ENCODE peak calls at places on chromosomes 11 and 22, in seven cellular contexts. C is transverse colon, X is GM12891, W is suprapubic skin, Z is spleen, B is esophagus muscularis mucosa, P is K562. O is an unnamed sample.

GRCh38 chr22:48979482-48979881 is 848.2 kb downstream of the BRD1 start:
- DNase-seq in C (no peak), X (no peak), W (no peak), Z (no peak), B (no peak), P (peak; percentile 9), O (no peak)

GRCh38 chr11:119764108-119764874 is 35.3 kb upstream of the NECTIN1 start:
- DNase-seq in C (no peak), X (no peak), W (no peak), Z (peak; percentile 69), B (no peak), P (no peak), O (no peak)

GRCh38 chr22:39150848-39151215 is 1.6 kb downstream of the CBX7 start:
- DNase-seq in C (no peak), X (no peak), W (no peak), Z (peak; percentile 51), B (no peak), P (no peak), O (no peak)

GRCh38 chr11:66291706-66292542 is at the start of gene TMEM151A:
- DNase-seq in C (no peak), X (no peak), W (no peak), Z (no peak), B (no peak), P (no peak), O (no peak)

GRCh38 chr11:64400096-64400495 is 41.1 kb downstream of the RPS6KA4 start:
- DNase-seq in C (no peak), X (no peak), W (no peak), Z (no peak), B (no peak), P (peak; percentile 62), O (no peak)

GRCh38 chr11:122697636-122698167 is 42.2 kb downstream of the UBASH3B start:
- DNase-seq in C (no peak), X (peak; percentile 48), W (no peak), Z (no peak), B (no peak), P (no peak), O (peak; percentile 47)

GRCh38 chr11:114088216-114088615 is 28.7 kb downstream of the ZBTB16 start:
- DNase-seq in C (no peak), X (no peak), W (no peak), Z (no peak), B (no peak), P (no peak), O (no peak)

GRCh38 chr11:71580057-71581003 is 2.3 kb downstream of the KRTAP5-11 start:
- DNase-seq in C (peak; percentile 58), X (peak; percentile 43), W (no peak), Z (no peak), B (no peak), P (peak; percentile 62), O (peak; percentile 36)

GRCh38 chr22:39493759-39494158 is 8.3 kb upstream of the MIEF1 start:
- DNase-seq in C (no peak), X (no peak), W (no peak), Z (no peak), B (no peak), P (no peak), O (no peak)

GRCh38 chr22:36853407-36854099 is 7.3 kb upstream of the NCF4 start:
- DNase-seq in C (peak; percentile 76), X (peak; percentile 70), W (peak; percentile 86), Z (peak; percentile 96), B (no peak), P (peak; percentile 57), O (peak; percentile 65)

GRCh38 chr22:50530280-50530856 is 556 bp upstream of the TYMP start:
- DNase-seq in C (peak; percentile 88), X (peak; percentile 59), W (peak; percentile 94), Z (peak; percentile 97), B (no peak), P (no peak), O (peak; percentile 72)

GRCh38 chr11:62127941-62128770 is 4.3 kb downstream of the INCENP start:
- DNase-seq in C (no peak), X (no peak), W (no peak), Z (peak; percentile 68), B (no peak), P (no peak), O (no peak)

GRCh38 chr11:9663699-9664275 is at the start of gene SWAP70:
- DNase-seq in C (peak; percentile 93), X (peak; percentile 70), W (peak; percentile 94), Z (peak; percentile 98), B (peak; percentile 97), P (peak; percentile 63), O (peak; percentile 70)

GRCh38 chr11:9530901-9531625 is 42.4 kb upstream of the WEE1 start:
- DNase-seq in C (peak; percentile 63), X (no peak), W (no peak), Z (no peak), B (no peak), P (no peak), O (no peak)

GRCh38 chr22:38455530-38456271 is 702 bp upstream of the KCNJ4 start:
- DNase-seq in C (no peak), X (no peak), W (no peak), Z (no peak), B (no peak), P (peak; percentile 80), O (no peak)

GRCh38 chr11:10488581-10489443 is 33.7 kb downstream of the AMPD3 start:
- DNase-seq in C (peak; percentile 82), X (no peak), W (peak; percentile 78), Z (peak; percentile 81), B (peak; percentile 86), P (no peak), O (no peak)

GRCh38 chr11:57424802-57425564 is 1.9 kb downstream of the SLC43A3 start:
- DNase-seq in C (peak; percentile 66), X (peak; percentile 60), W (peak; percentile 85), Z (peak; percentile 87), B (peak; percentile 95), P (peak; percentile 92), O (peak; percentile 64)

GRCh38 chr11:110022548-110022947 is 70.6 kb upstream of the ZC3H12C start:
- DNase-seq in C (no peak), X (no peak), W (no peak), Z (no peak), B (no peak), P (no peak), O (no peak)

GRCh38 chr11:79600747-79601146 is 159.9 kb upstream of the TENM4 start:
- DNase-seq in C (no peak), X (no peak), W (no peak), Z (no peak), B (no peak), P (no peak), O (no peak)

GRCh38 chr11:105206633-105207032 is 67.1 kb upstream of the CARD18 start:
- DNase-seq in C (no peak), X (no peak), W (no peak), Z (no peak), B (no peak), P (no peak), O (no peak)

GRCh38 chr11:107857550-107858216 is 904 bp downstream of the SLC35F2 start:
- DNase-seq in C (no peak), X (no peak), W (no peak), Z (no peak), B (no peak), P (no peak), O (no peak)

GRCh38 chr11:16820324-16821092 is 82.1 kb downstream of the C11orf58 start:
- DNase-seq in C (peak; percentile 80), X (peak; percentile 65), W (peak; percentile 86), Z (peak; percentile 89), B (no peak), P (peak; percentile 69), O (peak; percentile 61)

GRCh38 chr11:94424011-94424410 is 22.8 kb upstream of the GPR83 start:
- DNase-seq in C (no peak), X (no peak), W (no peak), Z (no peak), B (no peak), P (no peak), O (no peak)

GRCh38 chr11:62923634-62924411 is 2.7 kb upstream of the CHRM1 start:
- DNase-seq in C (no peak), X (peak; percentile 44), W (no peak), Z (no peak), B (no peak), P (no peak), O (no peak)

GRCh38 chr11:68312780-68313573 is 586 bp downstream of the LRP5 start:
- DNase-seq in C (no peak), X (peak; percentile 55), W (no peak), Z (no peak), B (no peak), P (peak; percentile 50), O (peak; percentile 67)

GRCh38 chr11:62143727-62144126 is 19.9 kb downstream of the INCENP start:
- DNase-seq in C (no peak), X (no peak), W (peak; percentile 63), Z (peak; percentile 41), B (no peak), P (no peak), O (no peak)

GRCh38 chr11:73141031-73141308 is 1.1 kb downstream of the FCHSD2 start:
- DNase-seq in C (no peak), X (no peak), W (no peak), Z (peak; percentile 91), B (peak; percentile 90), P (peak; percentile 35), O (no peak)

GRCh38 chr22:17228725-17229126 is 9.5 kb upstream of the ADA2 start:
- DNase-seq in C (no peak), X (no peak), W (no peak), Z (no peak), B (no peak), P (no peak), O (no peak)
- TF ChIP-seq POLR2AphosphoS5 in C (no peak), X (no peak), W (no peak), Z (no peak), B (no peak), P (no peak), O (no peak)

GRCh38 chr22:46335201-46336118 is at the start of gene TRMU:
- DNase-seq in C (peak; percentile 88), X (peak; percentile 99), W (peak; percentile 88), Z (peak; percentile 97), B (no peak), P (peak; percentile 90), O (peak; percentile 99)
- TF ChIP-seq POLR2A in C (peak; percentile 76), X (peak; percentile 81), W (no peak), Z (no peak), B (no peak), P (peak; percentile 69), O (peak; percentile 92)

GRCh38 chr22:27930246-27931060 is 11.4 kb upstream of the PITPNB start:
- DNase-seq in C (no peak), X (no peak), W (no peak), Z (no peak), B (no peak), P (no peak), O (no peak)
- TF ChIP-seq POLR2AphosphoS5 in C (no peak), X (no peak), W (no peak), Z (no peak), B (no peak), P (no peak), O (no peak)

GRCh38 chr11:8006349-8006977 is 19.3 kb downstream of the EIF3F start:
- DNase-seq in C (peak; percentile 54), X (peak; percentile 31), W (no peak), Z (no peak), B (peak; percentile 82), P (peak; percentile 59), O (no peak)
- TF ChIP-seq POLR2A in C (no peak), X (no peak), W (no peak), Z (no peak), B (no peak), P (no peak), O (no peak)